ENCODE peak calls at places on chromosomes 4 and X, in four cellular contexts. C, Z, T and I are unnamed samples.

GRCh38 chr4:8506006-8506372 is 65.4 kb downstream of the TRMT44 start:
- DNase-seq in C (no peak), Z (no peak), T (no peak), I (no peak)

GRCh38 chr4:69038582-69038981 is 57.7 kb upstream of the UGT2B7 start:
- DNase-seq in C (peak), Z (no peak), T (no peak), I (no peak)

GRCh38 chrX:1468250-1468772 is 15.6 kb upstream of the ASMTL start:
- DNase-seq in C (no peak), Z (no peak), T (peak), I (peak)

GRCh38 chrX:3788494-3789233 is 75.2 kb upstream of the PRKX start:
- DNase-seq in C (no peak), Z (no peak), T (no peak), I (no peak)

GRCh38 chr4:159526172-159526571 is 423.3 kb downstream of the RAPGEF2 start:
- DNase-seq in C (no peak), Z (no peak), T (no peak), I (no peak)

GRCh38 chr4:149521611-149522010 is 294.0 kb downstream of the IQCM start:
- DNase-seq in C (no peak), Z (no peak), T (no peak), I (no peak)

GRCh38 chr4:73281982-73282381 is 23.4 kb upstream of the ANKRD17 start:
- DNase-seq in C (no peak), Z (no peak), T (no peak), I (no peak)

GRCh38 chr4:180706766-180707165 is 1536.4 kb upstream of the TENM3 start:
- DNase-seq in C (no peak), Z (no peak), T (no peak), I (no peak)

GRCh38 chrX:11351375-11352295 is 58.4 kb downstream of the AMELX start:
- DNase-seq in C (peak), Z (peak), T (peak), I (peak)

GRCh38 chr4:77095101-77095826 is 19.5 kb upstream of the CCNI start:
- DNase-seq in C (peak), Z (peak), T (peak), I (no peak)

GRCh38 chr4:77089880-77090279 is 14.1 kb upstream of the CCNI start:
- DNase-seq in C (no peak), Z (no peak), T (no peak), I (no peak)

DNA sequence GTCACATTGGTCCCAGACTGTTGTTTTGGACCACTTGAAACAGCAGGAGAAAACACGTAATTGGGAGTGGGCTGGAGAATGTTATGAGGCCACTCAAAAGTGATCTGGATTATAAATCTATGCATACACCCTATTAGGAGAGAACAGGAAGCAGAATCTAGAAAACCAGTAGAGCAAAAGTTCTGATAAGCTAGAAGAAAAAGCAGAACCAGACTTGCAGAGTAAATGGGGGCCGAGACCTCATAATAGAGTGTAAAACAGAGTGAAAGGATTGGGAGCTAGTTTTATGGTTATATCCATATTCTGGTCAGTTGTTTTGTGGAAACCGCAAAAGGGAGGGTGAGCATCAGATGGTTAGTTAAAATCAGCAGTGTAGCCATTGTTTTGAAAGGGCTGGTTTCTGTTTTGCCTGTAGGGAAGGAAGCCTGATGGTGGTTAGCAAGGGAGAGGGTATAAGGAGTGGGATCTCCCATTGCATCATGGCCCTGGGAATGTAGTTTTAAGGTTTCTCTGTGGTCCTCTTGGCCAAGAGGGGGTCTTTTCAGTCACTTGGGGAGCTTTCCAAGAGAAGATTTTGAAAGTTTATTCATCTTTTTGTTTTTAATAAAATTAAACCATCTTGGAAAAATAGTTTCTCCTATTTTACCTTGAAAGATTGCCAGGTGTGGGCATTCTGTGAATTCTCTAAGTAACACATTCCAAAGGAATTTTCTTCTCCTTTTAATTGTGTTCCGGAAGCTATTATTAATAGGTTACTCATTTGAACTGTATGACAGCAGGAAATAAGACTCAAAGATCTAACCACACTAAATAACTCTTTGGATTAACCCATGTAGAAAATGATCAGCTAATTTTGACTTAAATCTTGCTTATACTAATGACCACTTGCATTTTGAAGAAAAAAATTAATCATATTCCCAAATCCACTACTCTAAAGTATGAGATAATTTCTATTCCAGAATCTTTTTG is 17.3 kb upstream of the CCNI start:
- DNase-seq in C (no peak), Z (no peak), T (no peak), I (no peak)
- H3K27ac ChIP-seq in C (no peak), Z (no peak), T (peak), I (no peak)

GRCh38 chr4:87644286-87644685 is 5.8 kb upstream of the DMP1 start:
- DNase-seq in C (no peak), Z (no peak), T (no peak), I (no peak)
- TF ChIP-seq CTCF in C (no peak), Z (no peak), T (no peak), I (no peak)

GRCh38 chr4:176789955-176790354 is 2.8 kb downstream of the VEGFC start:
- DNase-seq in C (peak), Z (no peak), T (no peak), I (no peak)

GRCh38 chr4:176790398-176790797 is 2.3 kb downstream of the VEGFC start:
- DNase-seq in C (no peak), Z (no peak), T (no peak), I (no peak)

GRCh38 chr4:176788971-176789370 is 3.8 kb downstream of the VEGFC start:
- DNase-seq in C (no peak), Z (no peak), T (no peak), I (no peak)

GRCh38 chr4:176784816-176785215 is 7.9 kb downstream of the VEGFC start:
- DNase-seq in C (peak), Z (no peak), T (no peak), I (no peak)

DNA sequence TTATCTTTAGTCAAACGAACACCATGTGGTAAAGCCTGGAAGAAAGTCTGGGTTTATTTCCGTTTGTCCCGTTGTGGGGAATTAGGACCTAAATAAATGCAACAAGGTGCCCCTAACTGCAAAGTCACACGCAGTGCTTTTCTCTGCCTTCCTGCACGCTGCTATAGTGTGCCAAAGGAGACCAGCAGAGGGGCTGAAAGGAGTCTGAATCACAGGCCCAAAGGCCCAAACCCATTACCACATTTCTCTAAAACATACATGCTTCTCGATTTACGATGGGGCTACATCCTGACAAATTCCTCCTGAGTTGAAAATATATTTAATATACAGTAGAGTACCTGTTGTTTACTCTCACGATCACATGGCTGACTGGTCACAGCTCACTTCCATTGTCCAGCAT is 4.5 kb downstream of the VEGFC start:
- DNase-seq in C (no peak), Z (no peak), T (no peak), I (no peak)
- H3K4me3 ChIP-seq in C (peak), Z (no peak), T (no peak), I (no peak)

GRCh38 chr4:181950372-181951127 is 292.7 kb upstream of the TENM3 start:
- DNase-seq in C (no peak), Z (no peak), T (no peak), I (no peak)

GRCh38 chr4:181951265-181951664 is 291.9 kb upstream of the TENM3 start:
- DNase-seq in C (no peak), Z (no peak), T (no peak), I (no peak)

GRCh38 chr4:181956502-181956901 is 286.7 kb upstream of the TENM3 start:
- DNase-seq in C (no peak), Z (no peak), T (no peak), I (no peak)

GRCh38 chr4:181949704-181950312 is 293.4 kb upstream of the TENM3 start:
- DNase-seq in C (no peak), Z (no peak), T (no peak), I (no peak)

GRCh38 chr4:181952478-181952877 is 290.7 kb upstream of the TENM3 start:
- DNase-seq in C (peak), Z (no peak), T (no peak), I (no peak)
- H3K27ac ChIP-seq in C (peak), Z (no peak), T (no peak), I (no peak)